ENCODE peak calls at places on chromosomes 6 and 20, in seven cellular contexts. One of them, this sample, is unnamed. For H3K36me3, the result is how much of the 10 kb centered on the place peaks cover.

GRCh38 chr6:56804996-56805395 is 149.9 kb upstream of the BEND6 start:
- DNase-seq in esophagus muscularis mucosa: no peak
- DNase-seq in GM23248: peak
- DNase-seq in neuronal stem cell: no peak
- DNase-seq in IMR-90: peak
- DNase-seq in neural progenitor cell: no peak
- DNase-seq in lower lobe of right lung: no peak
- DNase-seq in this sample: peak

GRCh38 chr6:30533460-30534294 is 22.6 kb downstream of the GNL1 start:
- DNase-seq in esophagus muscularis mucosa: no peak
- DNase-seq in GM23248: no peak
- DNase-seq in neuronal stem cell: no peak
- DNase-seq in IMR-90: no peak
- DNase-seq in neural progenitor cell: no peak
- DNase-seq in lower lobe of right lung: no peak
- DNase-seq in this sample: no peak

GRCh38 chr20:18057106-18057993 is at the start of gene OVOL2:
- DNase-seq in esophagus muscularis mucosa: no peak
- DNase-seq in GM23248: peak
- DNase-seq in neuronal stem cell: no peak
- DNase-seq in IMR-90: no peak
- DNase-seq in neural progenitor cell: peak
- DNase-seq in lower lobe of right lung: peak
- DNase-seq in this sample: no peak

GRCh38 chr20:63686492-63687321 is 9.7 kb upstream of the TNFRSF6B start:
- DNase-seq in esophagus muscularis mucosa: peak
- DNase-seq in GM23248: peak
- DNase-seq in neuronal stem cell: no peak
- DNase-seq in IMR-90: peak
- DNase-seq in neural progenitor cell: peak
- DNase-seq in lower lobe of right lung: peak
- DNase-seq in this sample: peak

GRCh38 chr20:52230406-52230805 is 38.8 kb upstream of the ZFP64 start:
- DNase-seq in esophagus muscularis mucosa: no peak
- DNase-seq in GM23248: peak
- DNase-seq in neuronal stem cell: no peak
- DNase-seq in IMR-90: no peak
- DNase-seq in neural progenitor cell: no peak
- DNase-seq in lower lobe of right lung: no peak
- DNase-seq in this sample: no peak

GRCh38 chr6:22072939-22073338 is 223.9 kb downstream of the PRL start:
- DNase-seq in esophagus muscularis mucosa: no peak
- DNase-seq in GM23248: peak
- DNase-seq in neuronal stem cell: no peak
- DNase-seq in IMR-90: no peak
- DNase-seq in neural progenitor cell: no peak
- DNase-seq in lower lobe of right lung: no peak
- DNase-seq in this sample: no peak

GRCh38 chr20:60372822-60373221 is 414.6 kb downstream of the CDH26 start:
- DNase-seq in esophagus muscularis mucosa: no peak
- DNase-seq in GM23248: no peak
- DNase-seq in neuronal stem cell: no peak
- DNase-seq in IMR-90: no peak
- DNase-seq in neural progenitor cell: no peak
- DNase-seq in lower lobe of right lung: no peak
- DNase-seq in this sample: no peak

GRCh38 chr6:23097569-23097968 is 528.2 kb downstream of the HDGFL1 start:
- DNase-seq in esophagus muscularis mucosa: no peak
- DNase-seq in GM23248: peak
- DNase-seq in neuronal stem cell: no peak
- DNase-seq in IMR-90: no peak
- DNase-seq in neural progenitor cell: no peak
- DNase-seq in lower lobe of right lung: no peak
- DNase-seq in this sample: no peak

GRCh38 chr6:4717856-4718255 is 58.3 kb upstream of the CDYL start:
- DNase-seq in esophagus muscularis mucosa: no peak
- DNase-seq in GM23248: no peak
- DNase-seq in neuronal stem cell: no peak
- DNase-seq in IMR-90: no peak
- DNase-seq in neural progenitor cell: no peak
- DNase-seq in lower lobe of right lung: no peak
- DNase-seq in this sample: no peak

GRCh38 chr6:12313992-12314589 is 23.9 kb downstream of the EDN1 start:
- DNase-seq in esophagus muscularis mucosa: peak
- DNase-seq in GM23248: peak
- DNase-seq in neuronal stem cell: no peak
- DNase-seq in IMR-90: peak
- DNase-seq in neural progenitor cell: no peak
- DNase-seq in lower lobe of right lung: no peak
- DNase-seq in this sample: peak

GRCh38 chr20:24580855-24581254 is 111.4 kb downstream of the SYNDIG1 start:
- DNase-seq in esophagus muscularis mucosa: no peak
- DNase-seq in GM23248: peak
- DNase-seq in neuronal stem cell: no peak
- DNase-seq in IMR-90: no peak
- DNase-seq in neural progenitor cell: no peak
- DNase-seq in lower lobe of right lung: no peak
- DNase-seq in this sample: no peak

GRCh38 chr6:154463573-154464419 is 46.7 kb downstream of the CNKSR3 start:
- DNase-seq in esophagus muscularis mucosa: no peak
- DNase-seq in GM23248: no peak
- DNase-seq in neuronal stem cell: no peak
- DNase-seq in IMR-90: no peak
- DNase-seq in neural progenitor cell: no peak
- DNase-seq in lower lobe of right lung: no peak
- DNase-seq in this sample: no peak

GRCh38 chr6:43951063-43951755 is 176.0 kb downstream of the MRPL14 start:
- DNase-seq in esophagus muscularis mucosa: no peak
- DNase-seq in GM23248: peak
- DNase-seq in neuronal stem cell: peak
- DNase-seq in IMR-90: no peak
- DNase-seq in neural progenitor cell: peak
- DNase-seq in lower lobe of right lung: peak
- DNase-seq in this sample: no peak

GRCh38 chr6:75993236-75994162 is 79.0 kb downstream of the IMPG1 start:
- DNase-seq in esophagus muscularis mucosa: no peak
- DNase-seq in GM23248: no peak
- DNase-seq in neuronal stem cell: no peak
- DNase-seq in IMR-90: no peak
- DNase-seq in neural progenitor cell: peak
- DNase-seq in lower lobe of right lung: no peak
- DNase-seq in this sample: no peak

GRCh38 chr6:108091288-108091687 is 16.7 kb upstream of the OSTM1 start:
- DNase-seq in esophagus muscularis mucosa: peak
- DNase-seq in GM23248: no peak
- DNase-seq in neuronal stem cell: no peak
- DNase-seq in IMR-90: no peak
- DNase-seq in neural progenitor cell: no peak
- DNase-seq in lower lobe of right lung: no peak
- DNase-seq in this sample: no peak

GRCh38 chr20:36854343-36855240 is 21.3 kb upstream of the TLDC2 start:
- DNase-seq in esophagus muscularis mucosa: no peak
- DNase-seq in GM23248: peak
- DNase-seq in neuronal stem cell: no peak
- DNase-seq in IMR-90: peak
- DNase-seq in neural progenitor cell: no peak
- DNase-seq in lower lobe of right lung: no peak
- DNase-seq in this sample: no peak

GRCh38 chr6:158707826-158708225 is 58.0 kb downstream of the SYTL3 start:
- DNase-seq in esophagus muscularis mucosa: no peak
- DNase-seq in GM23248: no peak
- DNase-seq in neuronal stem cell: no peak
- DNase-seq in IMR-90: no peak
- DNase-seq in neural progenitor cell: no peak
- DNase-seq in lower lobe of right lung: peak
- DNase-seq in this sample: peak

GRCh38 chr6:106114492-106114891 is 28.4 kb downstream of the PRDM1 start:
- DNase-seq in esophagus muscularis mucosa: no peak
- DNase-seq in GM23248: no peak
- DNase-seq in neuronal stem cell: no peak
- DNase-seq in IMR-90: no peak
- DNase-seq in neural progenitor cell: no peak
- DNase-seq in lower lobe of right lung: no peak
- DNase-seq in this sample: no peak

GRCh38 chr6:43120938-43121913 is 45.1 kb downstream of the PTK7 start:
- DNase-seq in esophagus muscularis mucosa: no peak
- DNase-seq in GM23248: peak
- DNase-seq in neuronal stem cell: no peak
- DNase-seq in IMR-90: peak
- DNase-seq in neural progenitor cell: peak
- DNase-seq in lower lobe of right lung: no peak
- DNase-seq in this sample: peak

GRCh38 chr20:38932457-38933120 is 6.4 kb downstream of the FAM83D start:
- DNase-seq in esophagus muscularis mucosa: peak
- DNase-seq in GM23248: peak
- DNase-seq in neuronal stem cell: no peak
- DNase-seq in IMR-90: peak
- DNase-seq in neural progenitor cell: no peak
- DNase-seq in lower lobe of right lung: no peak
- DNase-seq in this sample: peak

GRCh38 chr6:52420668-52421358 is 671 bp downstream of the EFHC1 start:
- DNase-seq in esophagus muscularis mucosa: no peak
- DNase-seq in GM23248: peak
- DNase-seq in neuronal stem cell: peak
- DNase-seq in IMR-90: peak
- DNase-seq in neural progenitor cell: peak
- DNase-seq in lower lobe of right lung: no peak
- DNase-seq in this sample: peak

GRCh38 chr6:110015206-110015605 is 37.1 kb downstream of the GPR6 start:
- DNase-seq in esophagus muscularis mucosa: no peak
- DNase-seq in GM23248: no peak
- DNase-seq in neuronal stem cell: no peak
- DNase-seq in IMR-90: no peak
- DNase-seq in neural progenitor cell: no peak
- DNase-seq in lower lobe of right lung: no peak
- DNase-seq in this sample: no peak

GRCh38 chr6:111357680-111358079 is 125.3 kb downstream of the REV3L start:
- DNase-seq in esophagus muscularis mucosa: no peak
- DNase-seq in GM23248: no peak
- DNase-seq in neuronal stem cell: no peak
- DNase-seq in IMR-90: no peak
- DNase-seq in neural progenitor cell: no peak
- DNase-seq in lower lobe of right lung: no peak
- DNase-seq in this sample: peak

GRCh38 chr6:2019051-2019450 is 226.4 kb downstream of the GMDS start:
- DNase-seq in esophagus muscularis mucosa: no peak
- DNase-seq in GM23248: no peak
- DNase-seq in neuronal stem cell: no peak
- DNase-seq in IMR-90: no peak
- DNase-seq in neural progenitor cell: no peak
- DNase-seq in lower lobe of right lung: no peak
- DNase-seq in this sample: no peak

GRCh38 chr6:160034346-160034930 is 65.6 kb downstream of the IGF2R start:
- DNase-seq in esophagus muscularis mucosa: peak
- DNase-seq in GM23248: no peak
- DNase-seq in neuronal stem cell: no peak
- DNase-seq in IMR-90: no peak
- DNase-seq in neural progenitor cell: no peak
- DNase-seq in lower lobe of right lung: no peak
- DNase-seq in this sample: no peak

GRCh38 chr20:1130058-1130694 is 11.8 kb downstream of the PSMF1 start:
- DNase-seq in esophagus muscularis mucosa: no peak
- DNase-seq in GM23248: no peak
- DNase-seq in neuronal stem cell: no peak
- DNase-seq in IMR-90: no peak
- DNase-seq in neural progenitor cell: no peak
- DNase-seq in lower lobe of right lung: no peak
- DNase-seq in this sample: no peak
- H3K36me3 ChIP-seq in esophagus muscularis mucosa: half or more
- H3K36me3 ChIP-seq in GM23248: half or more
- H3K36me3 ChIP-seq in neuronal stem cell: half or more
- H3K36me3 ChIP-seq in IMR-90: under half
- H3K36me3 ChIP-seq in neural progenitor cell: under half
- H3K36me3 ChIP-seq in lower lobe of right lung: half or more
- H3K36me3 ChIP-seq in this sample: under half

GRCh38 chr6:168035661-168036616 is 38.5 kb downstream of the KIF25 start:
- DNase-seq in esophagus muscularis mucosa: no peak
- DNase-seq in GM23248: peak
- DNase-seq in neuronal stem cell: no peak
- DNase-seq in IMR-90: peak
- DNase-seq in neural progenitor cell: peak
- DNase-seq in lower lobe of right lung: peak
- DNase-seq in this sample: peak
- H3K4me3 ChIP-seq in esophagus muscularis mucosa: peak
- H3K4me3 ChIP-seq in GM23248: peak
- H3K4me3 ChIP-seq in neuronal stem cell: no peak
- H3K4me3 ChIP-seq in IMR-90: peak
- H3K4me3 ChIP-seq in neural progenitor cell: peak
- H3K4me3 ChIP-seq in lower lobe of right lung: peak
- H3K4me3 ChIP-seq in this sample: peak

GRCh38 chr20:3755814-3756480 is 11.6 kb downstream of the ADISSP start:
- DNase-seq in esophagus muscularis mucosa: no peak
- DNase-seq in GM23248: no peak
- DNase-seq in neuronal stem cell: no peak
- DNase-seq in IMR-90: no peak
- DNase-seq in neural progenitor cell: no peak
- DNase-seq in lower lobe of right lung: no peak
- DNase-seq in this sample: no peak

GRCh38 chr20:3759884-3760283 is 7.7 kb downstream of the ADISSP start:
- DNase-seq in esophagus muscularis mucosa: no peak
- DNase-seq in GM23248: no peak
- DNase-seq in neuronal stem cell: no peak
- DNase-seq in IMR-90: no peak
- DNase-seq in neural progenitor cell: no peak
- DNase-seq in lower lobe of right lung: no peak
- DNase-seq in this sample: no peak

GRCh38 chr20:3760980-3761379 is 6.6 kb downstream of the ADISSP start:
- DNase-seq in esophagus muscularis mucosa: no peak
- DNase-seq in GM23248: no peak
- DNase-seq in neuronal stem cell: no peak
- DNase-seq in IMR-90: no peak
- DNase-seq in neural progenitor cell: peak
- DNase-seq in lower lobe of right lung: no peak
- DNase-seq in this sample: no peak

GRCh38 chr20:3759316-3759715 is 8.2 kb downstream of the ADISSP start:
- DNase-seq in esophagus muscularis mucosa: no peak
- DNase-seq in GM23248: no peak
- DNase-seq in neuronal stem cell: no peak
- DNase-seq in IMR-90: no peak
- DNase-seq in neural progenitor cell: no peak
- DNase-seq in lower lobe of right lung: no peak
- DNase-seq in this sample: no peak

DNA sequence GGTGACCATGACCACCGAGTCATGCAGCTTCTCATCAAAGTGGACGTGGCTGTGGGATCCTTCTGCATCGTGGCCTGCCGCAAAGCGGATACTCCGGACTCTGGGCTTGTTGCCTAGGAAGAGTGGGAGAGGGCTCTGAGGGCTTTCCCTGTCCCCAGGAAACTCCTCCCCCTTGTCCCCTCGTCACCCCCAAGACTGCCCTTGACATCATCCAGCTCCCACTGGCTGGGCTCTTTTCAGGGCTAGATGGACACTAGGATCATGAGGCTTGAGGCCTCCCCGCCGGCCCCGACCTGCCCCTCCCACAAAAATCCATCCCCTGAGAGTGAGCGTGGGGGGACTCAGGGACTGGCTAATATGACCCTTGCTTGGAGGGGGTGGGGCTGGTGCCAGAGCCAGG is 9.0 kb downstream of the ADISSP start:
- DNase-seq in esophagus muscularis mucosa: no peak
- DNase-seq in GM23248: no peak
- DNase-seq in neuronal stem cell: no peak
- DNase-seq in IMR-90: no peak
- DNase-seq in neural progenitor cell: no peak
- DNase-seq in lower lobe of right lung: no peak
- DNase-seq in this sample: no peak
- H3K36me3 ChIP-seq in esophagus muscularis mucosa: under half
- H3K36me3 ChIP-seq in GM23248: under half
- H3K36me3 ChIP-seq in neuronal stem cell: under half
- H3K36me3 ChIP-seq in IMR-90: under half
- H3K36me3 ChIP-seq in neural progenitor cell: under half
- H3K36me3 ChIP-seq in lower lobe of right lung: under half
- H3K36me3 ChIP-seq in this sample: under half

GRCh38 chr6:6614096-6614964 is 25.8 kb downstream of the LY86 start:
- DNase-seq in esophagus muscularis mucosa: no peak
- DNase-seq in GM23248: peak
- DNase-seq in neuronal stem cell: no peak
- DNase-seq in IMR-90: no peak
- DNase-seq in neural progenitor cell: no peak
- DNase-seq in lower lobe of right lung: no peak
- DNase-seq in this sample: no peak
- H3K4me3 ChIP-seq in esophagus muscularis mucosa: no peak
- H3K4me3 ChIP-seq in GM23248: peak
- H3K4me3 ChIP-seq in neuronal stem cell: no peak
- H3K4me3 ChIP-seq in IMR-90: no peak
- H3K4me3 ChIP-seq in neural progenitor cell: no peak
- H3K4me3 ChIP-seq in lower lobe of right lung: no peak
- H3K4me3 ChIP-seq in this sample: no peak